ENCODE peak calls at places on chromosomes 1 and 21, in six cellular contexts. H is NCI-H524; K is adipocyte; F is CD4-positive, alpha-beta T cell; I is ovary; U is HuH-7.5. Z is an unnamed sample.

GRCh38 chr1:41689139-41689538 is 204.7 kb upstream of the EDN2 start:
- DNase-seq in H (no peak), K (no peak), F (no peak), I (no peak), U (no peak), Z (no peak)

GRCh38 chr1:178938959-178939317 is 68.1 kb upstream of the ANGPTL1 start:
- DNase-seq in H (no peak), K (peak; percentile 27), F (no peak), I (peak; percentile 87), U (no peak), Z (no peak)

GRCh38 chr1:16716691-16717173 is 23.6 kb upstream of the RNU1-4 start:
- DNase-seq in H (no peak), K (no peak), F (no peak), I (peak; percentile 14), U (peak; percentile 38), Z (no peak)

GRCh38 chr1:15757575-15758401 is 807 bp upstream of the FBLIM1 start:
- DNase-seq in H (no peak), K (peak; percentile 77), F (no peak), I (no peak), U (peak; percentile 60), Z (no peak)

GRCh38 chr1:30452170-30452569 is 271.2 kb downstream of the MATN1 start:
- DNase-seq in H (no peak), K (no peak), F (no peak), I (no peak), U (no peak), Z (no peak)

GRCh38 chr1:186188004-186188539 is 187.0 kb downstream of the TPR start:
- DNase-seq in H (no peak), K (peak; percentile 72), F (no peak), I (no peak), U (no peak), Z (no peak)

GRCh38 chr1:47678464-47678980 is 240.7 kb downstream of the FOXD2 start:
- DNase-seq in H (no peak), K (no peak), F (no peak), I (no peak), U (no peak), Z (no peak)

GRCh38 chr1:4587721-4588120 is 66.7 kb upstream of the AJAP1 start:
- DNase-seq in H (no peak), K (no peak), F (no peak), I (no peak), U (no peak), Z (no peak)

GRCh38 chr1:24387636-24388035 is 25.9 kb downstream of the STPG1 start:
- DNase-seq in H (no peak), K (no peak), F (no peak), I (no peak), U (no peak), Z (no peak)

GRCh38 chr1:36115200-36115669 is 9.8 kb downstream of the COL8A2 start:
- DNase-seq in H (no peak), K (peak; percentile 95), F (no peak), I (no peak), U (no peak), Z (no peak)

GRCh38 chr1:173202430-173203145 is 4.5 kb downstream of the TNFSF4 start:
- DNase-seq in H (peak; percentile 43), K (peak; percentile 89), F (no peak), I (no peak), U (no peak), Z (no peak)

GRCh38 chr1:235650341-235651169 is 971 bp upstream of the GNG4 start:
- DNase-seq in H (peak; percentile 47), K (peak; percentile 35), F (no peak), I (peak; percentile 70), U (peak; percentile 84), Z (no peak)

GRCh38 chr1:209616366-209617046 is 33.0 kb downstream of the CAMK1G start:
- DNase-seq in H (no peak), K (no peak), F (no peak), I (no peak), U (no peak), Z (no peak)

GRCh38 chr1:53636621-53637171 is 102.3 kb downstream of the GLIS1 start:
- DNase-seq in H (no peak), K (no peak), F (no peak), I (no peak), U (no peak), Z (no peak)

GRCh38 chr1:2236695-2237677 is 8.9 kb downstream of the SKI start:
- DNase-seq in H (no peak), K (no peak), F (no peak), I (no peak), U (no peak), Z (no peak)

GRCh38 chr1:86872086-86872485 is 41.8 kb downstream of the SELENOF start:
- DNase-seq in H (no peak), K (peak; percentile 8), F (no peak), I (no peak), U (no peak), Z (no peak)

GRCh38 chr21:39313042-39313456 is 383 bp downstream of the BRWD1 start:
- DNase-seq in H (peak; percentile 57), K (no peak), F (no peak), I (peak; percentile 57), U (no peak), Z (peak; percentile 15)

GRCh38 chr1:58844176-58844575 is 60.3 kb upstream of the JUN start:
- DNase-seq in H (no peak), K (peak; percentile 39), F (no peak), I (no peak), U (no peak), Z (no peak)

GRCh38 chr1:228058981-228059535 is 23.4 kb upstream of the ARF1 start:
- DNase-seq in H (peak; percentile 13), K (no peak), F (no peak), I (no peak), U (no peak), Z (no peak)

GRCh38 chr1:153058826-153059784 is 1.8 kb upstream of the SPRR2A start:
- DNase-seq in H (no peak), K (no peak), F (no peak), I (no peak), U (no peak), Z (no peak)

GRCh38 chr1:6581561-6582305 is 1.9 kb downstream of the ZBTB48 start:
- DNase-seq in H (no peak), K (no peak), F (no peak), I (no peak), U (no peak), Z (peak; percentile 7)